ENCODE peak calls at places on chromosome 6, in six cellular contexts. X is left lung, O is OCI-LY7, L is lower lobe of right lung, H is transverse colon, M is pancreas. Y is an unnamed sample.

GRCh38 chr6:150567360-150567759 is 32.3 kb upstream of the PLEKHG1 start:
- DNase-seq in X (no peak), O (no peak), L (no peak), H (no peak), M (no peak), Y (no peak)

GRCh38 chr6:78605909-78606446 is 261.4 kb upstream of the IRAK1BP1 start:
- DNase-seq in X (no peak), O (no peak), L (no peak), H (no peak), M (no peak), Y (no peak)

GRCh38 chr6:140857734-140858380 is 1274.9 kb upstream of the GJE1 start:
- DNase-seq in X (no peak), O (no peak), L (no peak), H (no peak), M (no peak), Y (no peak)

GRCh38 chr6:90534337-90535025 is 52.4 kb downstream of the MAP3K7 start:
- DNase-seq in X (no peak), O (no peak), L (no peak), H (no peak), M (no peak), Y (no peak)

GRCh38 chr6:95686272-95686671 is 108.9 kb downstream of the MANEA start:
- DNase-seq in X (no peak), O (no peak), L (no peak), H (no peak), M (no peak), Y (no peak)

GRCh38 chr6:118586741-118587485 is 38.8 kb downstream of the PLN start:
- DNase-seq in X (no peak), O (no peak), L (no peak), H (no peak), M (no peak), Y (no peak)

GRCh38 chr6:166490671-166491500 is 95.6 kb downstream of the RAMACL start:
- DNase-seq in X (no peak), O (no peak), L (no peak), H (peak; percentile 14), M (no peak), Y (no peak)

GRCh38 chr6:35262596-35262995 is 3.1 kb downstream of the ZNF76 start:
- DNase-seq in X (no peak), O (no peak), L (no peak), H (no peak), M (no peak), Y (no peak)

GRCh38 chr6:53593001-53593488 is 48.1 kb upstream of the GCLC start:
- DNase-seq in X (no peak), O (no peak), L (no peak), H (no peak), M (no peak), Y (no peak)

DNA sequence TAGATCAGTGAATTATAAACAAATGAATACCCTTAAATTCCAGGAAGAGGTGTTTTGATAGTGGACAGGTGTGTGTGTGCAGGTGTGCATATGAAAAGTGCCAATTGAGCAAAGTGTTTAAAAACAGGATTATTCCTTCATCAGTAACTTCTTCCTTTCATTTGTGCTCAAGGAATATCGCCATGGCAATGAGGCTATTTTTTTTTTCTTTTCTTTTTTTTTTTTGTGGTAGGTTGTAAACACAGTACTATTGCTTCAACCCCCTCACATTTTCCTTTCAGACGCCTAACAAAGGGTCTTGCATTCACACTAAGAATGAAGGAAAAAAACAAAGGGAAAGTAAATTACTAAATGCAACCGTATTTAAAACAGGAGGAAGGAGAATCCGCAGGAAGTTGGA is 2.0 kb upstream of the HSPA1B start:
- DNase-seq in X (no peak), O (no peak), L (no peak), H (no peak), M (no peak), Y (no peak)
- H3K27ac ChIP-seq in X (peak overlapping the region; percentile 98), O (no peak overlapping the region), L (peak overlapping the region; percentile 92), H (peak overlapping the region; percentile 97), M (peak overlapping the region; percentile 66), Y (peak overlapping the region; percentile 100)

DNA sequence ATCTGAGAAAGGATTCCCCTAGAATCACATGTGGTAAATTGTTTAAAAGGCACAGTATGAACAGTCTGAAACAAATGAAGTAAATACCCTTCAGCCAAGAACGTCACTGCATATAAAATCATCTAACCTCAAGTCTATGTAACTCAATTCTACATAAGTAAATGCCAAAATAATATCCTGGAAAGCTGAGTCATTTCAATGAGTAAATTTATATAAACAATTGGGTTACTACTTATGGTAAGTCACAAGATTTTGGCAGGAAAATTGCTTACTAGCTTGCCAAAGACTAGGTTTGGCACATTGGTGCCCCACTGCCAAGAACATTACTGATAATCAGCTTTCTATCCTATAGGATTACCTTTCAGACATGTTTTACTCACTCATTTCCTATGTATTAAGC is 8.4 kb downstream of the GMDS start:
- DNase-seq in X (no peak), O (no peak), L (no peak), H (no peak), M (no peak), Y (no peak)
- H3K27ac ChIP-seq in X (no peak overlapping the region), O (no peak overlapping the region), L (no peak overlapping the region), H (no peak overlapping the region), M (no peak overlapping the region), Y (no peak overlapping the region)

DNA sequence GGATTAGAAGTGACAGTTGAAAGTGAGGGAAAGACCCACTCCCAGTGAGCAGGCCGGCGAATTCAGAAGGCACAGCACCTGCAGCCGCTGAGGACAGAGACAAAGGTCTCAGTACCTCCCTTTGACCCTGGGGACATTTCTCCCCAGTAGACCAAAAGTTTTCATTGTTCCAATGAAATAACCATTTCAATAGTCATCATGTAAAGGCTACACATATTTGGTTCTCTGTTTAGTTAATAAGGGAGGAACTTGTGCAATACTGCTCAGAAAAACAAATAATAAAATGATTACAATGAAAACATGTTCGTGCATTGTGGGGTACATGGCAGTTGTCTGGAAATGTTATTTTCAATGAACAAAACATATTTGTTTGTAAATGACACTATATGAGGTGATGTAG is 52.5 kb downstream of the EDN1 start:
- DNase-seq in X (no peak), O (no peak), L (no peak), H (no peak), M (no peak), Y (no peak)
- H3K27ac ChIP-seq in X (no peak overlapping the region), O (no peak overlapping the region), L (no peak overlapping the region), H (peak overlapping the region; percentile 58), M (peak overlapping the region; percentile 65), Y (no peak overlapping the region)

DNA sequence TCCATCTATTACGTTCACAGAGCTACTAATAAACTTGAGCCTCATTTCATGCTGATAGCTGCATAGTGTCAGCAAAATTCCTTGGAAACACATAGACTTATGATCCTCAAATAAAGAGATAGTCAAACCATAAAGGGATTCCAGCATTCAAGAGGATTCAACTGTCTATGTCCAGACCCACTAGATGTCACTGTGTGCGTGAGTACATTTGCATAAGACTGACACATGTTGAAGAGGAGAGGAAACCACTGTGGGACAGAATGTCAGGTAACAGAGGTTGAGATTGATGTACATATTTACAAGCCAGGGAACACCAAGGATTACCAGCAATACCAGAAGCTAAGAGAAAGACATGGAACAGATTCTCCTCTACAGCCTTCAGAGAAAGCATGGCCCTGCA is 266.5 kb downstream of the COL12A1 start:
- DNase-seq in X (no peak), O (no peak), L (no peak), H (no peak), M (no peak), Y (no peak)
- H3K27ac ChIP-seq in X (no peak overlapping the region), O (no peak overlapping the region), L (no peak overlapping the region), H (no peak overlapping the region), M (no peak overlapping the region), Y (no peak overlapping the region)

DNA sequence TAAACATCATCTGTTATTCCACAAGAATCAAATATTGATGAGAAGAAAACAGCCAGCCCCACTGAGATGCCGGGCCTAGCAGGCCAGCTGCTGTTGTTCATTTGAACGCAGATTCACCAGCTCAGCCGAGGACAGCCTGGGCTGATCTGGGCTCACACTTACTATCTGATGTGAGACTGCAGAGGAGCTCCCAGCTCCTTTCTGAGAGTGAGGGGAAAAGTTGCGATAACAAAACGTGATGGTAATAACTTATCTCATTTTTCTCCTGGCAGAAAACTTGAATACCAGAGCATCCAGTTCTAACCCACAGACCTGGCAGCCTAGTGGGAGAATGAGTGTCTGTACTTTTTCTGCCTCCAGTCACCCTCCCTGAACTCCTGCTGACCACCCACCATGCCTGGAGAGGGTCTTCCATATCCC is 14.5 kb upstream of the BNIP5 start:
- DNase-seq in X (no peak), O (no peak), L (no peak), H (no peak), M (no peak), Y (no peak)
- H3K27ac ChIP-seq in X (peak overlapping the region; percentile 39), O (no peak overlapping the region), L (peak overlapping the region; percentile 14), H (no peak overlapping the region), M (no peak overlapping the region), Y (no peak overlapping the region)

GRCh38 chr6:31663087-31663960 is 1.5 kb downstream of the GPANK1 start:
- DNase-seq in X (no peak), O (no peak), L (no peak), H (no peak), M (no peak), Y (no peak)

GRCh38 chr6:31663961-31664789 is 622 bp downstream of the GPANK1 start:
- DNase-seq in X (peak; percentile 66), O (peak; percentile 19), L (no peak), H (peak; percentile 29), M (no peak), Y (no peak)

GRCh38 chr6:31660224-31660997 is at the start of gene C6orf47:
- DNase-seq in X (peak; percentile 97), O (peak; percentile 86), L (peak; percentile 93), H (peak; percentile 91), M (peak; percentile 94), Y (peak; percentile 55)

GRCh38 chr6:31660998-31661866 is 654 bp upstream of the C6orf47 start:
- DNase-seq in X (no peak), O (no peak), L (no peak), H (no peak), M (no peak), Y (no peak)

DNA sequence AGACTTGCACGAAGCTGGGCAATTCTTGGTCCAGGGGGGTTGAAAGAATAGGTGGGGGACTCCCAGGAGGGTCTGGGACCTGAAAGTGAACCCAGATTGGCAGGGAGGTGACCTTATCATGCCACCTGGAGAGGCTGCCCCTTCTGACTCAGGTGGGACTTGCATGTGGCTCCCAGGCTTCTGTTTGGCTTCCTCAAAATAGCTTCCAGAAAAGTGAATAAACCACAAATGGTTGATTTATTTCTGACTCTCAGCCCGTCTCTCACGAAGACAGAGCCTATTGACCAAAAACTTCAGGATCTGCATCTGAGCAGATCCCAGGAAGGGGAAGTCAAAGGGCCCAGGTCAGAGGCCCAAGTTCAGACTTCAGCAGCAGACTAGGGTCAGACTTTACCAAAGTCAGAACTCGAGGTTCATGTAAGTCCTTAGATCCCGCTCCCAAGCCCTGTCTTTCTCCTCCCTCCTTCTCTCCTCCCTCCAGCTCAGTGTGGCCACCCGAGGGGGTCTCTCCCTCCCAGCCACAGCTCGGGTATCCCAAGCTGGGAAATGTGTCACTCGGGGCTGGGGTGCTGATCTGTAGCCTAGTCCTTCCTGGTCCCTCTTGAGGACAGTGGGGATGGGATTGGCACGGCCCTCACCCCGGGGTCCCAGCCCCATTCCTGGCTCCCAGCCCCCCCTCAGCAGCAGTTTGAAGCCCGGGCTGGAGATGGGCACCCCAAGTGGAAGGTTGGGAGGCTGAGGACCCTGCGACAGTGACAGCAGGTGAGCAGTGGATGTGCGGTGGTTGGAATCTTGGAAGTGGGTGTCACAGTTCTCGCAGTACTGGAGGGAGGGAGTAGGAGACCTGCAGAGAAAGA is 1.5 kb upstream of the C6orf47 start:
- DNase-seq in X (no peak), O (no peak), L (no peak), H (no peak), M (no peak), Y (no peak)
- H3K27ac ChIP-seq in X (no peak overlapping the region), O (peak overlapping the region; percentile 19), L (no peak overlapping the region), H (no peak overlapping the region), M (no peak overlapping the region), Y (no peak overlapping the region)